ENCODE peak calls at places on chromosomes 3 and 15, in five cellular contexts. Q is HepG2, C is K562, H is A549, X is HCT116. Y is an unnamed sample.

GRCh38 chr3:8778475-8778874 is 9.1 kb upstream of the OXTR start:
- DNase-seq in Q (no peak), C (no peak), H (no peak), X (no peak), Y (peak)

GRCh38 chr3:112746675-112747276 is 99.9 kb downstream of the CD200R1L start:
- DNase-seq in Q (no peak), C (peak), H (no peak), X (no peak), Y (peak)

GRCh38 chr15:25724899-25725298 is 138.2 kb downstream of the ATP10A start:
- DNase-seq in Q (no peak), C (no peak), H (no peak), X (no peak), Y (no peak)

GRCh38 chr3:129023909-129024308 is 22.8 kb downstream of the EFCC1 start:
- DNase-seq in Q (no peak), C (peak), H (peak), X (no peak), Y (peak)

GRCh38 chr3:135491478-135491877 is 474.1 kb upstream of the PPP2R3A start:
- DNase-seq in Q (no peak), C (no peak), H (no peak), X (no peak), Y (no peak)

GRCh38 chr3:52787672-52788625 is 6.6 kb upstream of the ITIH3 start:
- DNase-seq in Q (peak), C (no peak), H (no peak), X (no peak), Y (no peak)

GRCh38 chr15:58114812-58115211 is 23.4 kb upstream of the AQP9 start:
- DNase-seq in Q (no peak), C (peak), H (no peak), X (no peak), Y (no peak)

GRCh38 chr3:53709856-53710674 is 136.2 kb downstream of the CHDH start:
- DNase-seq in Q (peak), C (peak), H (peak), X (peak), Y (peak)

GRCh38 chr3:14847613-14848541 is 29.1 kb downstream of the FGD5 start:
- DNase-seq in Q (no peak), C (peak), H (no peak), X (peak), Y (no peak)

GRCh38 chr3:134377896-134378295 is 3.6 kb upstream of the AMOTL2 start:
- DNase-seq in Q (no peak), C (no peak), H (no peak), X (no peak), Y (no peak)

GRCh38 chr15:41658689-41659088 is 1.5 kb upstream of the MGA start:
- DNase-seq in Q (no peak), C (no peak), H (no peak), X (no peak), Y (no peak)

GRCh38 chr3:44045476-44046275 is 196.0 kb upstream of the TOPAZ1 start:
- DNase-seq in Q (no peak), C (peak), H (no peak), X (no peak), Y (no peak)

GRCh38 chr15:94230886-94231727 is at the start of gene MCTP2:
- DNase-seq in Q (peak), C (no peak), H (no peak), X (peak), Y (peak)

GRCh38 chr15:38589502-38589901 is 24.9 kb upstream of the RASGRP1 start:
- DNase-seq in Q (no peak), C (peak), H (peak), X (no peak), Y (peak)

GRCh38 chr15:51939216-51939615 is 32.4 kb downstream of the LEO1 start:
- DNase-seq in Q (no peak), C (no peak), H (no peak), X (no peak), Y (no peak)

GRCh38 chr15:90232941-90233700 is 620 bp downstream of the CIB1 start:
- DNase-seq in Q (peak), C (peak), H (peak), X (no peak), Y (peak)

GRCh38 chr3:54445630-54446029 is 323.3 kb downstream of the CACNA2D3 start:
- DNase-seq in Q (no peak), C (no peak), H (no peak), X (no peak), Y (no peak)

GRCh38 chr3:48130321-48130881 is 57.8 kb downstream of the CDC25A start:
- DNase-seq in Q (no peak), C (no peak), H (no peak), X (no peak), Y (peak)
- TF ChIP-seq CEBPB in Q (no peak), C (no peak), H (no peak), X (no peak), Y (no peak)

DNA sequence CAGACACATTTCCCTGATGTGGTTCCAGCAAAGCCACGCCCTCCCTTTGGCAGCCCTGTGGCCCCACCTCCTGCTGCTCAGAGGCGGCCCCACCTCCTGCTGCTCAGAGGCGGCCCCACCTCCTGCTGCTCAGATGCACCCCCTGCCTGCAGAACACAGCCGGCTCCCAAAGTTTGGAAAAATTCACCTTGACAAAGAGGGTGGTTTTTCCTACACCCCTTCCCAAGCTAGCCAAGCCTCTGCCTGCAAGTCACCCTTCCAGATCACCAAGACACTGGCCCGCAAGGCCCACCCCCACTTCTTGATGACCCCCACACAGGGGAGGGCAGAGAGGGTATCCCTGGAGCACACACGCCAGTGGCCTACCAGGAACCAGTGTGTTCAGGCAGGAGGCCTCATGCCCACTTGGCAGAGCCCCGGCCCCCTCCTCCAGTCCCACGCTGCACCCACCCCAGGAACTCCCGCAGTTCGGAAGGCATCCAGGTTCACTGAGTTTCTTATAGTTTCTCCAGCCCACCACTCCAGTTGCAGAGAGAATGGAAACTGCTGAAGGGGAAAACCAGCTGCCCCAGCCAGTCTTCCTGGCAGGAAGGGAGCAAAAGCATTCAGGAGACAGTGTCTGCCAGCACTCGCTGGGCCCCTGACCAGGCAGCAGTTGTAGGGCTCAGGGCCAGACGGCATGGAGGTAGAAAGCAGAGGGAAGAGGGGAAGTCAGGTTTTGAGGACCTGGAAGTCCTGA is 2.3 kb upstream of the HAPLN3 start:
- DNase-seq in Q (peak), C (peak), H (peak), X (no peak), Y (peak)
- TF ChIP-seq CEBPB in Q (no peak), C (no peak), H (no peak), X (no peak), Y (no peak)

GRCh38 chr3:37768107-37768809 is 93.4 kb upstream of the CTDSPL start:
- DNase-seq in Q (peak), C (peak), H (no peak), X (no peak), Y (peak)
- TF ChIP-seq CEBPB in Q (no peak), C (no peak), H (no peak), X (no peak), Y (no peak)

GRCh38 chr15:56390739-56391267 is 25.6 kb downstream of the TEX9 start:
- DNase-seq in Q (no peak), C (no peak), H (no peak), X (no peak), Y (peak)

GRCh38 chr15:56383011-56383410 is 17.8 kb downstream of the TEX9 start:
- DNase-seq in Q (no peak), C (peak), H (no peak), X (no peak), Y (no peak)

GRCh38 chr15:56385908-56386307 is 20.7 kb downstream of the TEX9 start:
- DNase-seq in Q (no peak), C (no peak), H (no peak), X (no peak), Y (no peak)
- TF ChIP-seq CEBPB in Q (no peak), C (no peak), H (no peak), X (no peak), Y (no peak)

GRCh38 chr3:156305672-156306071 is 185.3 kb downstream of the KCNAB1 start:
- DNase-seq in Q (no peak), C (no peak), H (no peak), X (no peak), Y (no peak)

GRCh38 chr3:156303316-156303715 is 182.9 kb downstream of the KCNAB1 start:
- DNase-seq in Q (no peak), C (no peak), H (no peak), X (no peak), Y (no peak)

GRCh38 chr3:156307704-156308103 is 187.3 kb downstream of the KCNAB1 start:
- DNase-seq in Q (no peak), C (no peak), H (no peak), X (no peak), Y (peak)

GRCh38 chr3:156300929-156301806 is 180.8 kb downstream of the KCNAB1 start:
- DNase-seq in Q (no peak), C (no peak), H (no peak), X (no peak), Y (peak)

DNA sequence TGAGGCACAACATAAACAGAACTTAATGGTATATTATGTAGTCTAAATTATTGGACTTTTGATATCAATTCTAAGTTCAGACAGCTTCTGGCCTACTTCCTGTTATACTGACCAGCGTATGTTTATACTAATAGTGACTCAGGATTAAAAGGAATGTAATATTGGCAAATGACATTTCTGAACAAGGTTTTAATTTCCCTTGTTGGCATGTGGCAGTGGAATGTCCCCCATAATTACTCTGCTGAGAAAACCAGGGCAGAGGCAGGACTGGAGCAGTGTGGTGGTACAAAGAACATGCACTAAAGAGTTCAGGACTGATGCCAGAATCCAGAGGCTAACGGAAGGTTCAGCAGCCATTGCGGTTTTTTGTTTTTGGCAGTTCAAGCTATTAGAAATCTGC is 184.0 kb downstream of the KCNAB1 start:
- DNase-seq in Q (no peak), C (no peak), H (no peak), X (no peak), Y (peak)
- TF ChIP-seq CEBPB in Q (no peak), C (no peak), H (no peak), X (no peak), Y (no peak)

DNA sequence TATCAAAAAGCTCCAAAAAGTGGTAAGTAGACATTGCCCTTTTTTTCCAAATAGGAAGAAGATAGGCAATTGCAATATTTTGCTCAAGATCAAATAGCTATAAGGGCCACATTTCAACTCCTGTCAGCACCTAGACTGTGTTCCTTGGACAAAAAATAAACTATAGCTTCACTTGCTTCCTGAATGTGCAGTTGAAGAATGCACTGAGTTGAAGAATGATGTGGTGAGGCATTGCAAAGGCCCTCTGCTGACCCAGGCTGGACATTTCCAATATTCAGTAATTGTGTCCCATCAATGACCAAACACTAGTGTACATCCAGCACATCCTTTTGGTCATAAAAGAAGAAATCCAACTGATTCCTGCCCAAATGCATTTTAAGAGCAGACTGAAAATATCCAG is 424.9 kb upstream of the TGFBR2 start:
- DNase-seq in Q (no peak), C (no peak), H (no peak), X (no peak), Y (no peak)
- TF ChIP-seq CEBPB in Q (no peak), C (no peak), H (no peak), X (no peak), Y (no peak)

GRCh38 chr15:36701336-36701735 is 121.9 kb downstream of the CDIN1 start:
- DNase-seq in Q (no peak), C (no peak), H (no peak), X (no peak), Y (no peak)

GRCh38 chr15:36691596-36691995 is 112.2 kb downstream of the CDIN1 start:
- DNase-seq in Q (no peak), C (no peak), H (no peak), X (no peak), Y (no peak)

GRCh38 chr15:36694574-36694973 is 115.1 kb downstream of the CDIN1 start:
- DNase-seq in Q (no peak), C (no peak), H (no peak), X (no peak), Y (no peak)

GRCh38 chr15:36693644-36694043 is 114.2 kb downstream of the CDIN1 start:
- DNase-seq in Q (no peak), C (no peak), H (no peak), X (no peak), Y (no peak)

GRCh38 chr15:36696191-36696590 is 116.8 kb downstream of the CDIN1 start:
- DNase-seq in Q (no peak), C (no peak), H (no peak), X (no peak), Y (peak)
- TF ChIP-seq CEBPB in Q (no peak), C (no peak), H (no peak), X (no peak), Y (no peak)

GRCh38 chr3:160038862-160039562 is 50.4 kb downstream of the IL12A start:
- DNase-seq in Q (no peak), C (no peak), H (no peak), X (no peak), Y (no peak)

GRCh38 chr3:160040181-160040580 is 51.5 kb downstream of the IL12A start:
- DNase-seq in Q (no peak), C (no peak), H (no peak), X (no peak), Y (peak)

GRCh38 chr3:160035757-160036156 is 47.1 kb downstream of the IL12A start:
- DNase-seq in Q (no peak), C (no peak), H (no peak), X (no peak), Y (no peak)
- TF ChIP-seq CEBPB in Q (no peak), C (no peak), H (no peak), X (no peak), Y (no peak)

GRCh38 chr15:35671981-35672380 is 126.0 kb upstream of the DPH6 start:
- DNase-seq in Q (no peak), C (no peak), H (no peak), X (no peak), Y (no peak)

GRCh38 chr15:35671197-35671596 is 125.2 kb upstream of the DPH6 start:
- DNase-seq in Q (no peak), C (no peak), H (no peak), X (no peak), Y (no peak)

GRCh38 chr15:35669021-35669420 is 123.1 kb upstream of the DPH6 start:
- DNase-seq in Q (no peak), C (no peak), H (no peak), X (no peak), Y (no peak)

GRCh38 chr15:35667908-35668307 is 121.9 kb upstream of the DPH6 start:
- DNase-seq in Q (no peak), C (peak), H (no peak), X (no peak), Y (no peak)

DNA sequence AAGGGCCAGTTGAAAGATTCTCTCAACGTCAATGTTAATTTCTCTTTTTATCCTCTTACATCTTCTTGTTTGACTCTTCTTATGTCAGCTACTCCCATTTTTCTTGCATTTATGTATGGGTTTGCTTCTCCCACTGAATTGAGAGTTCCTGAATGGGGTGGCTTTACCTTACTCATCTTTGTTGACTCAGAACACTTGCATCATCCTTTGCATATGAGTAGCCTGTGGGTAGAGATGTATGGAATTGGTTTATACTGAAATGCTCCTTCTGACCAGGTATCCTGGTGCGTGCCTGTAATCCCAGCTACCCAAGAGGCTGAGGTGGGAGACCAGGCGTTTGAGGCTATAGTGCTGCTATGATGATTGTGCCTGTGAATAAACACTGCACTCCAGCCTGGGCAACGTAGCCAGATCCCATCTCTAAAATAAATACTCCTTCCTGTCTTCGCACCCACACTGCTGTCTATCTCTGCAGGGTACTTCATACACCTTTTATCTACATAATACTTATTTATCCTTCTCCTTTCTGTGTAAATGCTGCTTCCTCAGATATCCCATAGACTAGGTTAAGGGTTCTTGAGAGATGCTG is 123.6 kb upstream of the DPH6 start:
- DNase-seq in Q (no peak), C (no peak), H (no peak), X (no peak), Y (peak)
- TF ChIP-seq CEBPB in Q (no peak), C (peak), H (no peak), X (no peak), Y (peak)

GRCh38 chr15:73442436-73442835 is 528 bp upstream of the REC114 start:
- DNase-seq in Q (no peak), C (no peak), H (no peak), X (no peak), Y (no peak)
- TF ChIP-seq CEBPB in Q (no peak), C (no peak), H (no peak), X (no peak), Y (no peak)